ENCODE peak calls at places on chromosomes 2 and 18, in nine cellular contexts. G is naive thymus-derived CD8-positive, alpha-beta T cell; F is omental fat pad; B is SK-N-SH treated with all-trans-retinoic acid at 6 μM for 48 hours; W is stimulated activated effector memory CD8-positive, alpha-beta T cell treated with anti-CD3 and anti-CD28 coated beads, Interleukin-12 subunit alpha, Interleukin-12 subunit beta, amount 100 ng/mL, for 72 hours; V is sciatic nerve; I is T-helper 17 cell; H is pancreas; K is IMR-90. Q is an unnamed sample.

GRCh38 chr2:200796561-200796960 is 15.1 kb upstream of the BZW1 start:
- ATAC-seq in G (no peak), H (no peak), F (no peak), B (no peak), W (no peak), V (no peak), I (no peak), K (no peak), Q (no peak)

GRCh38 chr2:196217116-196217515 is 45.7 kb upstream of the STK17B start:
- ATAC-seq in G (no peak), F (no peak), B (no peak), K (no peak), V (no peak), I (no peak), W (no peak), H (no peak), Q (no peak)

GRCh38 chr2:195124391-195125079 is 532.5 kb upstream of the SLC39A10 start:
- ATAC-seq in V (no peak), F (no peak), G (no peak), W (peak; percentile 39), B (no peak), I (no peak), H (no peak), K (no peak), Q (no peak)

GRCh38 chr2:24621779-24622538 is 130.9 kb downstream of the NCOA1 start:
- ATAC-seq in F (no peak), I (no peak), H (no peak), W (no peak), G (no peak), V (no peak), K (no peak), B (no peak), Q (no peak)

GRCh38 chr18:24000613-24001490 is 13.7 kb upstream of the TTC39C start:
- ATAC-seq in G (no peak), F (no peak), K (no peak), V (no peak), W (peak; percentile 79), I (peak; percentile 75), H (no peak), B (no peak), Q (no peak)

GRCh38 chr2:228180126-228181097 is 1.1 kb downstream of the SPHKAP start:
- ATAC-seq in W (no peak), K (no peak), G (no peak), H (no peak), V (peak; percentile 34), B (peak; percentile 43), F (no peak), I (no peak), Q (no peak)

GRCh38 chr2:33008716-33009115 is 62.0 kb downstream of the LTBP1 start:
- ATAC-seq in I (no peak), F (no peak), K (no peak), V (no peak), W (no peak), G (no peak), H (no peak), B (no peak), Q (no peak)

GRCh38 chr2:16203691-16204090 is 263.3 kb downstream of the MYCN start:
- ATAC-seq in G (no peak), K (no peak), F (no peak), W (no peak), B (no peak), I (no peak), V (no peak), H (no peak), Q (no peak)

GRCh38 chr2:163610817-163611556 is 124.8 kb downstream of the FIGN start:
- ATAC-seq in G (no peak), B (peak; percentile 51), K (no peak), W (no peak), V (peak; percentile 39), F (no peak), H (no peak), I (no peak), Q (no peak)

GRCh38 chr2:86372641-86373502 is 35.4 kb upstream of the REEP1 start:
- ATAC-seq in B (peak; percentile 89), G (no peak), V (peak; percentile 24), W (peak; percentile 36), H (peak; percentile 42), F (peak; percentile 77), K (peak; percentile 74), I (no peak), Q (peak; percentile 77)

GRCh38 chr2:214410918-214411554 is at the start of gene VWC2L:
- ATAC-seq in V (peak; percentile 64), I (no peak), K (peak; percentile 99), B (peak; percentile 100), H (peak; percentile 40), F (no peak), W (no peak), G (no peak), Q (no peak)

GRCh38 chr2:3324404-3325281 is 53.0 kb downstream of the EIPR1 start:
- ATAC-seq in I (no peak), B (no peak), W (no peak), H (no peak), K (no peak), G (no peak), V (no peak), F (no peak), Q (no peak)

GRCh38 chr2:216012830-216013079 is 596 bp downstream of the MREG start:
- ATAC-seq in H (peak; percentile 19), V (peak; percentile 20), G (no peak), K (peak; percentile 5), F (no peak), I (no peak), W (no peak), B (peak; percentile 41), Q (no peak)

GRCh38 chr18:78241535-78242306 is 737.9 kb upstream of the SALL3 start:
- ATAC-seq in W (peak; percentile 36), B (no peak), H (no peak), I (no peak), G (no peak), K (no peak), F (peak; percentile 29), V (peak; percentile 64), Q (no peak)

GRCh38 chr2:229220254-229220653 is 50.8 kb downstream of the PID1 start:
- ATAC-seq in K (no peak), W (no peak), G (no peak), F (no peak), B (no peak), V (no peak), I (no peak), H (no peak), Q (no peak)

GRCh38 chr2:71700880-71701397 is 247.6 kb downstream of the DYSF start:
- ATAC-seq in H (no peak), K (no peak), W (no peak), F (no peak), V (peak; percentile 93), B (no peak), I (no peak), G (no peak), Q (peak; percentile 89)

GRCh38 chr2:37544617-37545031 is 126.8 kb downstream of the CDC42EP3 start:
- ATAC-seq in K (no peak), F (no peak), B (no peak), I (no peak), V (peak; percentile 17), G (no peak), H (no peak), W (no peak), Q (no peak)

GRCh38 chr2:213107728-213108127 is 43.7 kb downstream of the IKZF2 start:
- ATAC-seq in B (no peak), G (no peak), F (no peak), I (no peak), H (no peak), V (no peak), K (no peak), W (peak; percentile 38), Q (no peak)

GRCh38 chr2:28486526-28486925 is 9.3 kb upstream of the PLB1 start:
- ATAC-seq in F (no peak), H (no peak), V (no peak), W (peak; percentile 62), B (no peak), K (no peak), I (no peak), G (no peak), Q (no peak)

GRCh38 chr18:35501369-35501768 is 3.6 kb upstream of the INO80C start:
- ATAC-seq in B (no peak), I (no peak), H (no peak), G (no peak), V (no peak), W (no peak), F (no peak), K (no peak), Q (no peak)

GRCh38 chr2:232239956-232240681 is 138.4 kb upstream of the ALPP start:
- ATAC-seq in K (no peak), B (no peak), I (no peak), V (no peak), H (no peak), W (peak; percentile 72), F (no peak), G (no peak), Q (no peak)

GRCh38 chr18:23570912-23571504 is 15.3 kb downstream of the NPC1 start:
- ATAC-seq in I (no peak), W (peak; percentile 47), K (no peak), H (no peak), B (no peak), G (no peak), V (no peak), F (no peak), Q (no peak)

GRCh38 chr2:109404681-109405080 is 209.1 kb downstream of the SEPTIN10 start:
- ATAC-seq in W (no peak), I (no peak), F (no peak), V (no peak), G (no peak), K (no peak), B (no peak), H (no peak), Q (no peak)

GRCh38 chr2:216574046-216574445 is 59.2 kb upstream of the IGFBP2 start:
- ATAC-seq in H (no peak), G (no peak), W (no peak), I (no peak), F (no peak), V (peak; percentile 49), K (no peak), B (no peak), Q (no peak)

GRCh38 chr2:144832048-144832447 is 312.1 kb upstream of the ZEB2 start:
- ATAC-seq in W (no peak), K (no peak), F (no peak), V (no peak), G (no peak), H (no peak), I (no peak), B (no peak), Q (no peak)

GRCh38 chr2:232142049-232142448 is 180.5 kb downstream of the DIS3L2 start:
- ATAC-seq in I (no peak), K (peak; percentile 38), H (peak; percentile 63), G (no peak), B (peak; percentile 80), F (no peak), V (peak; percentile 62), W (no peak), Q (no peak)

GRCh38 chr2:134153481-134153880 is 100.4 kb upstream of the MGAT5 start:
- ATAC-seq in K (no peak), H (no peak), I (no peak), G (no peak), B (no peak), W (no peak), F (no peak), V (no peak), Q (no peak)

GRCh38 chr2:237877576-237878307 is 18.3 kb downstream of the RAMP1 start:
- ATAC-seq in I (no peak), W (no peak), B (no peak), V (no peak), K (no peak), G (no peak), H (no peak), F (no peak), Q (no peak)

GRCh38 chr2:46277470-46278190 is 19.6 kb upstream of the EPAS1 start:
- ATAC-seq in F (no peak), K (no peak), B (peak; percentile 36), V (peak; percentile 15), W (no peak), G (no peak), I (no peak), H (no peak), Q (peak; percentile 58)

GRCh38 chr2:174602741-174603140 is 5.1 kb upstream of the WIPF1 start:
- ATAC-seq in W (no peak), K (no peak), G (no peak), V (no peak), F (no peak), B (no peak), H (no peak), I (no peak), Q (no peak)

GRCh38 chr18:6879508-6880195 is 150.1 kb downstream of the ARHGAP28 start:
- ATAC-seq in K (no peak), I (no peak), V (no peak), H (no peak), B (no peak), G (no peak), W (no peak), F (no peak), Q (no peak)

Q was measured in gastroesophageal sphincter.